ENCODE peak calls at places on chromosomes 3 and 15, in eight cellular contexts. A is AG10803; B is right atrium auricular region; N is CD4-positive, alpha-beta T cell; Z is bronchial epithelial cell; P is CD14-positive monocyte; L is AG09319; W is tibial nerve. E is an unnamed sample.

GRCh38 chr3:110656394-110656793 is 415.2 kb upstream of the NECTIN3 start:
- DNase-seq in Z (no peak), P (no peak), B (no peak), L (no peak), N (no peak), A (no peak), W (no peak), E (no peak)

GRCh38 chr15:68725736-68726135 is 95.0 kb downstream of the ANP32A start:
- DNase-seq in A (peak; percentile 61), N (no peak), Z (no peak), P (peak; percentile 57), L (no peak), W (no peak), B (peak; percentile 83), E (no peak)

GRCh38 chr15:90449206-90449735 is 61.2 kb downstream of the IQGAP1 start:
- DNase-seq in W (no peak), N (no peak), B (no peak), Z (no peak), A (no peak), L (no peak), P (no peak), E (no peak)

GRCh38 chr3:119579366-119580147 is at the start of gene ADPRH:
- DNase-seq in A (peak; percentile 61), L (peak; percentile 12), B (peak; percentile 82), P (peak; percentile 78), N (peak; percentile 24), Z (peak; percentile 52), W (peak; percentile 51), E (peak; percentile 59)

GRCh38 chr3:188594137-188594536 is 440.2 kb downstream of the LPP start:
- DNase-seq in P (no peak), Z (peak; percentile 87), A (peak; percentile 96), B (no peak), N (no peak), W (no peak), L (peak; percentile 57), E (no peak)

GRCh38 chr3:4720316-4721075 is 227.3 kb downstream of the ITPR1 start:
- DNase-seq in L (peak; percentile 72), Z (peak; percentile 62), P (no peak), B (peak; percentile 90), A (peak; percentile 91), W (peak; percentile 58), N (no peak), E (no peak)

GRCh38 chr15:80455051-80455648 is 51.0 kb downstream of the ARNT2 start:
- DNase-seq in A (peak; percentile 29), L (no peak), Z (peak; percentile 25), W (no peak), N (no peak), B (no peak), P (no peak), E (no peak)

GRCh38 chr15:40487816-40488682 is 17.3 kb downstream of the CHST14 start:
- DNase-seq in B (no peak), Z (no peak), A (no peak), P (no peak), N (no peak), L (no peak), W (no peak), E (no peak)

DNA sequence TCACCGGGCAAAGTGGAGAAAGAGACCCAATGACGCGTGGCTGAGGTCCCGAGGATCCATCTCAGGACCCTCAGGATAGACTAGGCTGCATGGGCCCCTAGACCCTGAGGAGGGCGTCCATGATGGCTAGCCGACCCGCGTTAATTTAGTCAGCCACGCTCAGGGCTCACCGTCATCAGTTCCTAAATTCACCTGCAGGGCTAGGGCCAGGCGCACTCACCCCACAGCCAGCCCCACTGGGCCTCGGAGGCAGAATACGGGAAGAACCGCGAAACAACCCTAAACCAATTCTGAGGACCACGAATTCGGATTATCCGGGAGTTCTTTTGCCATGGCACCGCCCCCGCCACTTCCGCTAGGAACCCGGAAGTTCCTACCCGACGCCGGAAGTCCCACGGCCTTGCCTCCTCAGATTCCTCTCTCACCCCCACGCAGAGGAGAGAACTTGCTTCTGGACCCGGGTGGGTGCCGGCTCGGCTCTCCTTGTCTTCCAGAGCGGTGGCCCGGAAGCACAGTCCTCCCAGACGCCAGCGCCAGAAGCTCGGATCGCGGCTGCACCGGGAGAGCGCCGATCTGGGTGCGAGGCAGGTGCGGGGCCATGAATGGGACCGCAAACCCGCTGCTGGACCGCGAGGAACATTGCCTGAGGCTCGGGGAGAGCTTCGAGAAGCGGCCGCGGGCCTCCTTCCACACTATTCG is at the start of the genes EAF1 and METTL6:
- DNase-seq in W (peak; percentile 45), N (peak; percentile 80), B (peak; percentile 88), A (peak; percentile 80), P (peak; percentile 90), Z (peak; percentile 55), L (no peak), E (peak; percentile 67)
- TF ChIP-seq CTCF in W (peak; percentile 40), N (peak; percentile 19), B (peak; percentile 38), A (peak; percentile 25), P (no peak), Z (peak; percentile 11), L (peak; percentile 15), E (peak; percentile 44)

DNA sequence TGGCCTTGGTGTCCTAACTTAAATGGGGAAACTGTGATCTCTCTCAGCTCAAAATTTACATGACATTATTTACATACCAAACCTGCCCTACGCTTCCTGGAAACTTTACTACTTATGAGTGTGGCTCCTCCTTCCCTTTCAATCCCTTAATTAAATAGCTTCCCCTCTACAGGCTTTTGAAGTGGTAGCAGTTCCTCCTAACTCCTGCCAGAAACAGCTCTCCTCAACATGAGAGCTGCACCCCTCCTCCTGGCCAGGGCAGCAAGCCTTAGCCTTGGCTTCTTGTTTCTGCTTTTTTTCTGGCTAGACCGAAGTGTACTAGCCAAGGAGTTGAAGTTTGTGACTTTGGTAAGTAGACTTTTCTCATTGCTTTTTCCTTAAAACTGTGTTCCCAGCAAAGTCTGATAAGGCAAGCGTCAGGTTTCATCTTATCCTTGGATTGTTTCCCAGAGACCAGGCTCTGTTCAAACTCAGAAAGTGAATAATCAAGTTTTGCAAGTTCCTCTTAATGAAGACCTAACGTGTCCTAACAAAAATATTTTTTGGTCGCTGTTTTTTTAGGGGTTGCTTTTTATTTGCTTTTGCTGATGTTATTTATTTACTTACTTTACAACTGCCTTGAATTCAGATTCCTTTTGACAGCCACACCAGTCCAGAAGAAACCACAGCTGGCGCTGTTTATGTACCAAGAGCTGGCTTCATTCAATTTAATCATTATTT is at the start of gene ACP3:
- DNase-seq in Z (peak; percentile 98), A (peak; percentile 23), B (no peak), N (no peak), W (no peak), P (peak; percentile 64), L (peak; percentile 62), E (no peak)
- TF ChIP-seq CTCF in Z (no peak), A (no peak), B (no peak), N (no peak), W (no peak), P (no peak), L (no peak), E (no peak)

GRCh38 chr3:1960506-1960905 is 138.2 kb upstream of the CNTN4 start:
- DNase-seq in Z (no peak), W (no peak), L (no peak), A (no peak), P (no peak), N (no peak), B (no peak), E (no peak)
- TF ChIP-seq CTCF in Z (no peak), W (no peak), L (no peak), A (no peak), P (no peak), N (no peak), B (no peak), E (no peak)

GRCh38 chr15:70210538-70210937 is 112.8 kb upstream of the TLE3 start:
- DNase-seq in L (no peak), W (no peak), N (no peak), B (no peak), P (no peak), A (no peak), Z (no peak), E (no peak)
- TF ChIP-seq CTCF in L (no peak), W (no peak), N (no peak), B (no peak), P (no peak), A (no peak), Z (no peak), E (no peak)

GRCh38 chr3:128919988-128920387 is 40.6 kb downstream of the ACAD9 start:
- DNase-seq in W (no peak), A (no peak), P (no peak), L (no peak), Z (peak; percentile 60), B (no peak), N (no peak), E (no peak)

GRCh38 chr3:128922804-128923459 is 43.5 kb downstream of the ACAD9 start:
- DNase-seq in N (peak; percentile 45), P (no peak), Z (no peak), A (no peak), W (no peak), B (no peak), L (no peak), E (no peak)

GRCh38 chr3:128911911-128912310 is 32.5 kb downstream of the ACAD9 start:
- DNase-seq in P (no peak), L (no peak), W (no peak), N (no peak), Z (no peak), B (no peak), A (no peak), E (no peak)

GRCh38 chr3:128914966-128915645 is 35.7 kb downstream of the ACAD9 start:
- DNase-seq in P (no peak), Z (no peak), N (no peak), A (no peak), L (no peak), B (no peak), W (no peak), E (no peak)

DNA sequence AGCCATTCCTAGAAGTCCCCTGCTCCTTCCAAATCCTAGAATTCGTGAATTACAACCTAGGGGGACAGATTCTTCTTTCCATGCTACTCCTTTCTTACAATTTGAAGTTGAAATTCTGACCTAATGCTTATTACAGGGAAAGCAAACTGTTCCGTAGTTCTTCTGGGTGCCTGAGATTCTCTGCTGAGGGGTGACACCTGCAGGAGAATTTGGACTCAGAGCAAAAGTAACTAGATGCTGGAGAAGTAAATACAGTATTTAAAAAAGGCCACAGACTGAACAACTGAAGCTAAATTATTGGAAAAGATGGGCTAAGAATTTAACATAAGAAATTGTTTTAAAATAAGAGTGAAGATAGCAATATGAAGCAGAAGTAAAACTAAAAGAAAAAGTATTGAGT is 37.9 kb downstream of the ACAD9 start:
- DNase-seq in B (no peak), L (no peak), Z (no peak), N (no peak), W (no peak), A (peak; percentile 5), P (no peak), E (no peak)
- TF ChIP-seq CTCF in B (peak; percentile 36), L (no peak), Z (no peak), N (no peak), W (no peak), A (peak; percentile 8), P (no peak), E (no peak)

GRCh38 chr3:36741285-36741684 is 23.1 kb downstream of the DCLK3 start:
- DNase-seq in P (no peak), B (no peak), A (peak; percentile 8), W (no peak), Z (peak; percentile 19), N (no peak), L (no peak), E (no peak)
- TF ChIP-seq CTCF in P (no peak), B (peak; percentile 23), A (peak; percentile 40), W (no peak), Z (peak; percentile 27), N (no peak), L (peak; percentile 22), E (peak; percentile 27)